ENCODE peak calls at places on chromosomes 16 and 17, in ten cellular contexts. V, I, R, D, P, Z, F, Q, Y and J are unnamed samples.

GRCh38 chr17:27236710-27237315 is 57.1 kb upstream of the WSB1 start:
- DNase-seq in V (no peak), I (peak; percentile 95), R (peak; percentile 88), D (peak; percentile 91), P (peak; percentile 58), Z (peak; percentile 84), F (peak; percentile 84), Q (no peak), Y (peak; percentile 75), J (peak; percentile 88)

GRCh38 chr17:77736721-77737120 is 221.8 kb upstream of the TNRC6C start:
- DNase-seq in V (no peak), I (peak; percentile 22), R (no peak), D (no peak), P (no peak), Z (no peak), F (no peak), Q (no peak), Y (no peak), J (no peak)

GRCh38 chr17:50507871-50508572 is at the start of gene MYCBPAP:
- DNase-seq in V (peak; percentile 93), I (peak; percentile 92), R (peak; percentile 81), D (peak; percentile 92), P (peak; percentile 78), Z (peak; percentile 77), F (peak; percentile 74), Q (peak; percentile 77), Y (peak; percentile 68), J (peak; percentile 92)

GRCh38 chr17:73297934-73298861 is 13.6 kb downstream of the CDC42EP4 start:
- DNase-seq in V (no peak), I (no peak), R (no peak), D (no peak), P (no peak), Z (no peak), F (no peak), Q (no peak), Y (no peak), J (peak; percentile 49)

GRCh38 chr17:41785091-41785875 is 1.2 kb downstream of the JUP start:
- DNase-seq in V (no peak), I (peak; percentile 53), R (no peak), D (no peak), P (no peak), Z (no peak), F (no peak), Q (no peak), Y (no peak), J (no peak)

GRCh38 chr17:66365903-66366302 is 63.5 kb downstream of the PRKCA start:
- DNase-seq in V (no peak), I (no peak), R (no peak), D (no peak), P (no peak), Z (no peak), F (no peak), Q (no peak), Y (no peak), J (no peak)

GRCh38 chr17:33765871-33766270 is 472.8 kb upstream of the ASIC2 start:
- DNase-seq in V (no peak), I (no peak), R (no peak), D (no peak), P (no peak), Z (no peak), F (no peak), Q (no peak), Y (no peak), J (no peak)

GRCh38 chr17:78532922-78533640 is 44.1 kb downstream of the DNAH17 start:
- DNase-seq in V (peak; percentile 22), I (no peak), R (no peak), D (no peak), P (no peak), Z (no peak), F (no peak), Q (no peak), Y (peak; percentile 68), J (no peak)

GRCh38 chr17:3965123-3965800 is 1.0 kb upstream of the ATP2A3 start:
- DNase-seq in V (peak; percentile 93), I (peak; percentile 92), R (no peak), D (peak; percentile 58), P (no peak), Z (peak; percentile 82), F (peak; percentile 62), Q (peak; percentile 74), Y (no peak), J (peak; percentile 64)

GRCh38 chr17:3966720-3967363 is 2.6 kb upstream of the ATP2A3 start:
- DNase-seq in V (no peak), I (peak; percentile 82), R (no peak), D (no peak), P (no peak), Z (peak; percentile 89), F (no peak), Q (peak; percentile 83), Y (no peak), J (no peak)

GRCh38 chr17:3962217-3963069 is 1.8 kb downstream of the ATP2A3 start:
- DNase-seq in V (no peak), I (no peak), R (no peak), D (no peak), P (no peak), Z (no peak), F (no peak), Q (no peak), Y (no peak), J (no peak)

GRCh38 chr17:3963214-3964201 is 729 bp downstream of the ATP2A3 start:
- DNase-seq in V (peak; percentile 96), I (peak; percentile 95), R (no peak), D (no peak), P (no peak), Z (peak; percentile 45), F (no peak), Q (peak; percentile 62), Y (no peak), J (no peak)

GRCh38 chr17:3964203-3965122 is at the start of gene ATP2A3:
- DNase-seq in V (peak; percentile 95), I (peak; percentile 82), R (no peak), D (no peak), P (no peak), Z (peak; percentile 42), F (no peak), Q (peak; percentile 65), Y (no peak), J (no peak)
- TF ChIP-seq POLR2A in V (no peak), I (peak; percentile 70), R (no peak), D (no peak), P (no peak), Z (no peak), F (peak; percentile 14), Q (peak; percentile 25), Y (no peak), J (no peak)

DNA sequence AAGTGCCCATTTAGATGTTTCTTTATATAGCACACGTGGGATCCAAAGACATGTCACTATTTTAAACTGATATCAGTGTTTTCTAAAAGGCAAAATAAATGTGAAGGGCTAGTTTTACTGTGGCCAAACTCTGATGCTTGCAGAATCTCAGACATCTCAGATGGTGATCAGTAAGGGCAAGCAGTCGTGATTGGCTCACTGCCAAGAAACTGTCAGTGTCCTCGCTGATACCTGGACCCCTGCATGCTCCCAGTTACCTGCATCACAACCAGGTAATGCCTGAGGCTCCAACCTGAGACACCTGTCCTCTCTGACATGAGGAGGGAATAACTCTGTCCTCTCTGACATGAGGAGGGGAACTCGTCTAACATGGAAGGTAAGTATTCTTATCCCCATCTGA is 114.0 kb downstream of the SPECC1 start:
- DNase-seq in V (no peak), I (no peak), R (no peak), D (no peak), P (no peak), Z (no peak), F (no peak), Q (no peak), Y (no peak), J (no peak)
- TF ChIP-seq POLR2A in V (no peak), I (no peak), R (no peak), D (no peak), P (no peak), Z (no peak), F (no peak), Q (no peak), Y (no peak), J (no peak)

GRCh38 chr17:40321502-40322416 is 12.8 kb downstream of the RARA start:
- DNase-seq in V (peak; percentile 83), I (peak; percentile 53), R (no peak), D (peak; percentile 60), P (peak; percentile 71), Z (no peak), F (no peak), Q (peak; percentile 54), Y (no peak), J (no peak)

GRCh38 chr17:40323731-40324650 is 15.0 kb downstream of the RARA start:
- DNase-seq in V (peak; percentile 85), I (peak; percentile 73), R (peak; percentile 88), D (peak; percentile 28), P (no peak), Z (peak; percentile 61), F (no peak), Q (peak; percentile 63), Y (peak; percentile 44), J (peak; percentile 67)

GRCh38 chr17:40323317-40323716 is 14.3 kb downstream of the RARA start:
- DNase-seq in V (no peak), I (no peak), R (no peak), D (no peak), P (no peak), Z (no peak), F (no peak), Q (peak; percentile 58), Y (no peak), J (no peak)

GRCh38 chr17:40320771-40321501 is 12.0 kb downstream of the RARA start:
- DNase-seq in V (peak; percentile 85), I (peak; percentile 67), R (peak; percentile 88), D (peak; percentile 88), P (peak; percentile 81), Z (no peak), F (no peak), Q (peak; percentile 58), Y (no peak), J (peak; percentile 55)

GRCh38 chr17:40322417-40323315 is 13.7 kb downstream of the RARA start:
- DNase-seq in V (peak; percentile 95), I (peak; percentile 94), R (peak; percentile 77), D (peak; percentile 46), P (no peak), Z (peak; percentile 57), F (no peak), Q (peak; percentile 77), Y (peak; percentile 81), J (peak; percentile 81)
- TF ChIP-seq POLR2A in V (no peak), I (no peak), R (no peak), D (no peak), P (no peak), Z (peak; percentile 20), F (no peak), Q (no peak), Y (peak; percentile 83), J (peak; percentile 75)

GRCh38 chr16:379183-379960 is 2.4 kb downstream of the PGAP6 start:
- DNase-seq in V (peak; percentile 74), I (peak; percentile 78), R (no peak), D (no peak), P (no peak), Z (peak; percentile 98), F (peak; percentile 86), Q (peak; percentile 55), Y (no peak), J (no peak)

GRCh38 chr16:379961-380836 is 1.6 kb downstream of the PGAP6 start:
- DNase-seq in V (no peak), I (no peak), R (no peak), D (no peak), P (no peak), Z (no peak), F (no peak), Q (no peak), Y (no peak), J (no peak)

GRCh38 chr16:380837-381787 is 666 bp downstream of the PGAP6 start:
- DNase-seq in V (peak; percentile 92), I (no peak), R (no peak), D (no peak), P (no peak), Z (peak; percentile 51), F (no peak), Q (peak; percentile 64), Y (peak; percentile 10), J (peak; percentile 54)

GRCh38 chr16:383326-384020 is 1.7 kb upstream of the PGAP6 start:
- DNase-seq in V (peak; percentile 88), I (peak; percentile 93), R (no peak), D (no peak), P (no peak), Z (peak; percentile 86), F (peak; percentile 76), Q (peak; percentile 56), Y (no peak), J (no peak)

GRCh38 chr16:381788-382717 is at the start of gene PGAP6:
- DNase-seq in V (peak; percentile 93), I (peak; percentile 83), R (peak; percentile 54), D (peak; percentile 67), P (peak; percentile 56), Z (peak; percentile 76), F (peak; percentile 67), Q (peak; percentile 78), Y (peak; percentile 33), J (peak; percentile 78)
- TF ChIP-seq POLR2A in V (no peak), I (peak; percentile 72), R (peak; percentile 45), D (no peak), P (no peak), Z (peak; percentile 48), F (peak; percentile 55), Q (no peak), Y (peak; percentile 3), J (no peak)